ENCODE peak calls at places on chromosomes 12 and 14, in six cellular contexts. Y is cardiac septum; B is GM03348; N is activated naive CD4-positive, alpha-beta T cell treated with anti-CD3 and anti-CD28 coated beads, Interleukin-2, amount 50 U/mL, for 72 hours; R is Karpas-422; O is GM23248. D is an unnamed sample.

GRCh38 chr12:14643247-14643646 is 53.2 kb downstream of the GUCY2C start:
- DNase-seq in Y (no peak), B (no peak), N (no peak), R (no peak), O (no peak), D (no peak)

GRCh38 chr12:111596985-111597730 is 2.0 kb downstream of the ATXN2 start:
- DNase-seq in Y (no peak), B (peak), N (no peak), R (peak), O (peak), D (peak)

GRCh38 chr14:95679148-95679547 is 7.1 kb upstream of the TCL1B start:
- DNase-seq in Y (no peak), B (no peak), N (no peak), R (no peak), O (no peak), D (no peak)

GRCh38 chr12:124027753-124028559 is 54.9 kb downstream of the ZNF664 start:
- DNase-seq in Y (peak), B (no peak), N (no peak), R (no peak), O (no peak), D (no peak)

GRCh38 chr14:54220697-54221431 is 175.9 kb upstream of the CDKN3 start:
- DNase-seq in Y (no peak), B (no peak), N (no peak), R (no peak), O (no peak), D (no peak)

GRCh38 chr14:22837750-22838538 is 1.6 kb downstream of the MMP14 start:
- DNase-seq in Y (no peak), B (peak), N (no peak), R (no peak), O (peak), D (peak)

GRCh38 chr12:49954863-49955830 is 4.6 kb downstream of the AQP2 start:
- DNase-seq in Y (no peak), B (no peak), N (no peak), R (peak), O (peak), D (no peak)

GRCh38 chr14:90691627-90692026 is 124.6 kb downstream of the TTC7B start:
- DNase-seq in Y (no peak), B (no peak), N (no peak), R (no peak), O (no peak), D (no peak)

GRCh38 chr12:109783135-109783964 is 49.8 kb downstream of the TRPV4 start:
- DNase-seq in Y (no peak), B (no peak), N (no peak), R (no peak), O (no peak), D (no peak)

GRCh38 chr12:26124491-26125450 is at the start of gene BHLHE41:
- DNase-seq in Y (peak), B (peak), N (no peak), R (peak), O (peak), D (peak)

GRCh38 chr12:89156862-89157262 is 195.4 kb downstream of the DUSP6 start:
- DNase-seq in Y (no peak), B (peak), N (no peak), R (no peak), O (peak), D (peak)

GRCh38 chr12:43835656-43836454 is at the start of gene TMEM117:
- DNase-seq in Y (peak), B (peak), N (peak), R (peak), O (peak), D (peak)

GRCh38 chr14:89542768-89543419 is 125.9 kb upstream of the FOXN3 start:
- DNase-seq in Y (no peak), B (no peak), N (no peak), R (no peak), O (no peak), D (no peak)

D was measured in epithelial cell of esophagus.